ENCODE peak calls at places on chromosomes 3 and 15, in four cellular contexts. R is dorsolateral prefrontal cortex, P is SJSA1, H is substantia nigra. S is an unnamed sample.

GRCh38 chr3:111961461-111962269 is 17.2 kb upstream of the ABHD10 start:
- DNase-seq in P (no peak), H (no peak), R (no peak), S (no peak)

GRCh38 chr3:133387341-133387740 is 12.5 kb upstream of the BFSP2 start:
- DNase-seq in H (no peak), R (no peak), P (no peak), S (no peak)

GRCh38 chr3:23576379-23576959 is 229.3 kb upstream of the UBE2E1 start:
- DNase-seq in R (no peak), P (no peak), H (no peak), S (no peak)

GRCh38 chr15:66839511-66840112 is 137.6 kb downstream of the SMAD6 start:
- DNase-seq in P (no peak), H (no peak), R (no peak), S (no peak)

GRCh38 chr3:55169608-55170010 is 241.8 kb upstream of the LRTM1 start:
- DNase-seq in R (no peak), H (no peak), P (peak), S (peak)

GRCh38 chr3:167151671-167152070 is 228.4 kb downstream of the ZBBX start:
- DNase-seq in H (no peak), R (no peak), P (no peak), S (no peak)

GRCh38 chr15:94840794-94841587 is 609.6 kb downstream of the MCTP2 start:
- DNase-seq in H (no peak), P (no peak), R (no peak), S (no peak)

GRCh38 chr15:93617443-93617842 is 528.4 kb upstream of the RGMA start:
- DNase-seq in H (no peak), R (no peak), P (no peak), S (no peak)

GRCh38 chr3:52473031-52473430 is 17.6 kb downstream of the NISCH start:
- DNase-seq in H (no peak), R (no peak), P (no peak), S (no peak)

GRCh38 chr3:62161306-62161705 is 212.0 kb downstream of the FEZF2 start:
- DNase-seq in R (no peak), H (no peak), P (no peak), S (no peak)

GRCh38 chr3:12967751-12968209 is 105.4 kb downstream of the IQSEC1 start:
- DNase-seq in P (peak), H (peak), R (peak), S (peak)

GRCh38 chr3:189822726-189823125 is 191.5 kb downstream of the TP63 start:
- DNase-seq in H (no peak), P (no peak), R (no peak), S (no peak)

GRCh38 chr15:73809728-73810501 is 56.8 kb upstream of the INSYN1 start:
- DNase-seq in P (no peak), H (peak), R (peak), S (no peak)

GRCh38 chr15:87604857-87605446 is 651.6 kb downstream of the NTRK3 start:
- DNase-seq in H (no peak), P (no peak), R (no peak), S (no peak)

DNA sequence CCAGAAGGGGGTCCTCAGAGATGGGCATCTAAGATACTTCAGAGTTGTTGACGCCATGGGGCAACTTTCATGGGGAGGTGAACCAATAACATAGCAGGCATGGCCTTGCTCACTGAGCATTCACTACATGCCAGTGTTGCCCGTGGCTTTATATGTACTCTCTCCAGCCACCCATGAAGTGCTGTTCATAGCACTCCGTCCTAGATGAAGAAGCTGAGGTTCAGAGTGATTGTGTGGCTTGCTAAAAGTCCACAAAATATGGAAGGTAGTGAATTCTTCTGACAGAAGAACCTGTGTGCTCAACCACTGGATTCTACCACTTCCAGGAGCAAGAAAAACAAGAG is 9.8 kb upstream of the SEMA4B start:
- DNase-seq in R (no peak), H (no peak), P (no peak), S (no peak)
- H3K27ac ChIP-seq in R (peak), H (peak), P (no peak), S (no peak)

DNA sequence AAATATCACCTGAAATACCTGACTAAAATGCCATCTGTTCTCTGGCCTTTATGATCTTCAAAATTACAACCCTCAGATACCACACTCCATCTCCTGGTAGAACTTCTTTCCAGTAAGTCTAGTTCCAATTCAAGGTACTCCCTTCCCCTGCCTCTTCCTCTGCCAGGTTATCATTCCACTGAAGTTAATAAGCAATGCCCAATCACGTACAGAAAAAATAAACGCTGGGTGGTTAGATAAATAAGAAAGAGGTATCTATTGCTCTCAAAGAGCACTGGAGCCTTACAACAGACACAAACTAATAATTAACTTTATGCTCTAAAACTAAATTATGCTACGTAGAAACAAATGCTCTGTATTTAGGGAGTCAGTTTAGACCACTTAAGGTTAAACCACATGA is 112.5 kb downstream of the MYO9A start:
- DNase-seq in H (no peak), P (no peak), R (no peak), S (no peak)
- H3K27ac ChIP-seq in H (no peak), P (no peak), R (no peak), S (no peak)

GRCh38 chr3:43016513-43016865 is 37.4 kb downstream of the GASK1A start:
- DNase-seq in R (no peak), P (no peak), H (no peak), S (no peak)

GRCh38 chr3:43013743-43014155 is 34.6 kb downstream of the GASK1A start:
- DNase-seq in H (no peak), R (no peak), P (no peak), S (no peak)

GRCh38 chr3:43015572-43016512 is 36.7 kb downstream of the GASK1A start:
- DNase-seq in R (no peak), P (no peak), H (no peak), S (no peak)

GRCh38 chr3:43014216-43014615 is 35.1 kb downstream of the GASK1A start:
- DNase-seq in R (no peak), P (no peak), H (no peak), S (no peak)

GRCh38 chr3:43014990-43015389 is 35.9 kb downstream of the GASK1A start:
- DNase-seq in P (no peak), R (no peak), H (no peak), S (no peak)
- H3K27ac ChIP-seq in P (no peak), R (no peak), H (no peak), S (no peak)

DNA sequence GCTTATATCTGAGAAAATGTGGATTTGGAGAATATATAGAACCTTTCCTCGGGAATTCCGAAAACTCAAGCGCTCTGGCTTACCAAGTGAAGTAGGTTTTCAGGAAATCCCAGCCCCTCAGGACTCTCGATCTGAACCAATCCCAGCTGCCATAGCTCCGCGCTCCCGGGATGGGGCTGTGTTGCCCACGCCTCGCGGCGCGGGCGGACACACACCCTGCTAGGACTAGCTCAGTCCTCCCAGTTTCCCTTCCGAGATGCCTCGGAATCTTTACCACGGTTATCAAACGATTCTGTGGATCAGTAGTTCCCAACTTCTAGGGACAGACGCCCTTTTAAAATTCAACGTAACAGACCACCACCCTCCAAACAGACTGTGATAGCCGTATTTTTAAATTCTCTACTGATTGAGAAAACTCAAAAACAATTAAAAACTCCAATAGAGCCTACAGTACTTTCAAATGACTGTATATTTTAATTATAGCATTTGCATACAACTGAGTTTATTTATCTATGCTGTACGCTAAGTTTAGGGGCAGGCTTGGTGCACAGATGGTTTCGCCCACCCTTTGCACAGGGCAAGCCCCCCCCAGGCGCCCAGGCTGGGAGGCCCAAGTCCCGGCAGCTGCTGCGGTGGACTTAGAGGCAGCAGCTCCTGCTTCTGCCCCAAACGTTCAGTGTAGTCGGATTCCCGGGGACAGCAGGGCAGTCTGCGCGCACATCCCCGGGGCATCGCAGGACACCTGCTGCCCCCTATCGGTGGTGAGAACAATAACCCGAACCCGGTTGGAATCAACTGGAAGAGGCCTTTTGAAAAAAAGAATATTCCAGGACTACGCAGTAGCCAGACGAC is 52.3 kb downstream of the CCDC54 start:
- DNase-seq in R (peak), P (peak), H (peak), S (peak)
- H3K27ac ChIP-seq in R (peak), P (peak), H (peak), S (no peak)

DNA sequence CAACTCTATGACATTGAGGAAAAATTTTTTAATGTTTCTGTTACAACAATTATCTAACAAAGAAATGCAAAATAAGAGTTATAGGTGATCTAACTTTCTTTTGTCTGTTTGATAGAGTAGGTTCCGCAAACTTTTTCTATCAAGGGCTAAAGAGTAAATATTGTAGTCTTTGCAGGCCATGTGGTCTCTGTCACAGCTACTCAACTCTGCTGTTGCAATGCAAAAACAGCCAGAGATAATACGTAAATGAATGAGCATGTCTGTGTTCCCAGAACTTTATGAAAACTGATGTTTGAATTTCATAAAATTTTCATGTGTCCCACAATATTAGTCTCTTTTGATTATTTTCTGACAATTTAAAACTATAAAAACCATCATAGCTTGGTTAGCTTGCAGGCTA is 73.3 kb downstream of the SLC24A1 start:
- DNase-seq in H (no peak), R (no peak), P (no peak), S (no peak)
- H3K27ac ChIP-seq in H (no peak), R (no peak), P (no peak), S (no peak)

S was measured in AG04450.